ENCODE peak calls at places on chromosome 12, in six cellular contexts. P is HuH-7.5, T is AG10803, V is naive B cell, R is ureter, W is mesothelial cell of epicardium. U is an unnamed sample.

GRCh38 chr12:115109863-115110262 is 425.9 kb upstream of the TBX3 start:
- DNase-seq in W (no peak), R (no peak), T (no peak), V (no peak), P (no peak), U (no peak)

GRCh38 chr12:47742253-47742825 is 16.3 kb downstream of the RAPGEF3 start:
- DNase-seq in P (peak), V (peak), W (no peak), T (no peak), R (no peak), U (peak)

GRCh38 chr12:50641566-50641965 is 122.3 kb upstream of the ATF1 start:
- DNase-seq in T (no peak), P (no peak), R (peak), V (no peak), W (no peak), U (no peak)

GRCh38 chr12:62103736-62104135 is 156.5 kb upstream of the USP15 start:
- DNase-seq in W (no peak), V (no peak), T (no peak), R (no peak), P (no peak), U (no peak)

GRCh38 chr12:11827096-11827841 is 177.8 kb downstream of the ETV6 start:
- DNase-seq in T (peak), V (no peak), R (no peak), P (no peak), W (no peak), U (no peak)

GRCh38 chr12:10607885-10608458 is 5.4 kb downstream of the MAGOHB start:
- DNase-seq in P (no peak), T (peak), V (peak), W (no peak), R (no peak), U (no peak)

GRCh38 chr12:19945559-19946485 is 422.5 kb upstream of the PDE3A start:
- DNase-seq in R (no peak), V (no peak), W (no peak), T (peak), P (peak), U (no peak)

GRCh38 chr12:131388164-131388795 is 322.6 kb upstream of the SFSWAP start:
- DNase-seq in V (no peak), W (no peak), R (no peak), T (no peak), P (no peak), U (no peak)

GRCh38 chr12:34402228-34402898 is 380.1 kb downstream of the ALG10 start:
- DNase-seq in W (peak), V (no peak), T (no peak), R (peak), P (no peak), U (peak)

GRCh38 chr12:75086086-75087038 is 123.3 kb downstream of the KCNC2 start:
- DNase-seq in V (no peak), P (no peak), R (no peak), W (no peak), T (peak), U (no peak)

GRCh38 chr12:81167694-81168093 is 89.8 kb downstream of the ACSS3 start:
- DNase-seq in R (no peak), V (no peak), T (peak), P (no peak), W (no peak), U (no peak)

GRCh38 chr12:108271951-108272729 is 67.0 kb downstream of the CMKLR1 start:
- DNase-seq in P (no peak), R (no peak), T (no peak), W (no peak), V (no peak), U (no peak)

GRCh38 chr12:24134092-24134491 is 184.6 kb upstream of the SOX5 start:
- DNase-seq in T (no peak), R (no peak), V (no peak), W (no peak), P (no peak), U (no peak)

GRCh38 chr12:118126119-118126757 is 9.7 kb upstream of the PEBP1 start:
- DNase-seq in W (no peak), R (no peak), P (no peak), V (no peak), T (no peak), U (peak)

GRCh38 chr12:88113871-88114270 is 28.0 kb downstream of the CEP290 start:
- DNase-seq in T (peak), W (no peak), R (no peak), V (no peak), P (no peak), U (no peak)

GRCh38 chr12:124493809-124494750 is 73.3 kb downstream of the NCOR2 start:
- DNase-seq in T (no peak), P (no peak), V (peak), W (no peak), R (no peak), U (no peak)